ENCODE peak calls at places on chromosomes 3 and 15, in ten cellular contexts. Y, D, E, N, P, K, L, S, F and R are unnamed samples.

GRCh38 chr15:89657691-89658200 is 2.5 kb upstream of the KIF7 start:
- DNase-seq in K (no peak), L (no peak), S (no peak), F (no peak), D (no peak), P (no peak), E (no peak), N (no peak), Y (no peak), R (no peak)

GRCh38 chr3:101069796-101070195 is 76.6 kb upstream of the ABI3BP start:
- DNase-seq in F (no peak), L (no peak), K (peak), P (no peak), Y (no peak), D (no peak), S (no peak), E (no peak), N (no peak), R (no peak)

GRCh38 chr3:136434429-136434828 is 184.3 kb downstream of the PCCB start:
- DNase-seq in E (no peak), F (no peak), L (no peak), N (no peak), P (no peak), S (no peak), D (no peak), Y (no peak), K (no peak), R (no peak)

GRCh38 chr15:50633653-50634052 is 52.9 kb downstream of the TRPM7 start:
- DNase-seq in Y (no peak), L (no peak), K (peak), N (no peak), F (no peak), D (no peak), S (no peak), E (no peak), P (no peak), R (no peak)

GRCh38 chr3:78765671-78766485 is 1001.9 kb downstream of the ROBO1 start:
- DNase-seq in S (no peak), E (no peak), N (no peak), Y (no peak), D (no peak), F (no peak), L (no peak), K (no peak), P (peak), R (peak)

GRCh38 chr3:71125729-71126128 is 457.8 kb downstream of the FOXP1 start:
- DNase-seq in L (no peak), K (no peak), E (no peak), D (no peak), P (no peak), Y (no peak), S (no peak), N (no peak), F (no peak), R (no peak)

GRCh38 chr3:38374221-38374620 is 27.6 kb downstream of the XYLB start:
- DNase-seq in K (no peak), N (no peak), L (no peak), F (no peak), D (no peak), P (no peak), E (no peak), Y (no peak), S (no peak), R (no peak)

GRCh38 chr3:70716832-70717231 is 404.4 kb upstream of the MDFIC2 start:
- DNase-seq in K (peak), P (no peak), F (no peak), L (peak), S (no peak), Y (no peak), E (no peak), D (no peak), N (no peak), R (no peak)

GRCh38 chr15:25247418-25248030 is 191.3 kb downstream of the UBE3A start:
- DNase-seq in K (no peak), D (no peak), F (no peak), L (no peak), Y (no peak), N (no peak), S (no peak), E (no peak), P (no peak), R (no peak)

GRCh38 chr15:52518972-52519371 is 9.7 kb downstream of the MYO5A start:
- DNase-seq in P (no peak), L (no peak), S (no peak), N (no peak), E (no peak), F (no peak), D (no peak), K (no peak), Y (no peak), R (no peak)

GRCh38 chr15:94205366-94205765 is 26.0 kb upstream of the MCTP2 start:
- DNase-seq in S (no peak), P (no peak), Y (no peak), E (no peak), K (peak), L (no peak), N (no peak), F (no peak), D (peak), R (no peak)

GRCh38 chr3:125525153-125525552 is 5.2 kb upstream of the SNX4 start:
- DNase-seq in L (no peak), D (no peak), E (no peak), F (no peak), P (no peak), K (no peak), S (no peak), Y (no peak), N (no peak), R (no peak)

GRCh38 chr3:8627541-8627940 is 17.1 kb downstream of the SSUH2 start:
- DNase-seq in Y (no peak), K (no peak), L (no peak), D (no peak), S (no peak), P (no peak), E (no peak), N (no peak), F (no peak), R (no peak)

GRCh38 chr3:9976736-9977709 is 9.6 kb downstream of the EMC3 start:
- DNase-seq in S (no peak), P (no peak), Y (peak), L (peak), E (no peak), N (no peak), F (peak), D (peak), K (peak), R (peak)

GRCh38 chr3:174438501-174439156 is 420.5 kb upstream of the NAALADL2 start:
- DNase-seq in D (no peak), Y (no peak), L (no peak), S (no peak), K (peak), P (no peak), E (no peak), F (no peak), N (no peak), R (no peak)

GRCh38 chr3:127484601-127485388 is 105.7 kb downstream of the TPRA1 start:
- DNase-seq in F (no peak), N (no peak), K (no peak), Y (no peak), P (no peak), S (no peak), D (no peak), L (no peak), E (no peak), R (no peak)

GRCh38 chr3:81920805-81921204 is 159.4 kb upstream of the GBE1 start:
- DNase-seq in L (peak), K (no peak), F (no peak), P (no peak), D (no peak), E (no peak), Y (no peak), N (no peak), S (no peak), R (peak)

GRCh38 chr15:30043211-30043655 is 39.5 kb upstream of the GOLGA8J start:
- DNase-seq in F (no peak), P (no peak), Y (no peak), S (no peak), L (no peak), N (no peak), K (peak), D (no peak), E (no peak), R (no peak)

GRCh38 chr3:76063019-76063418 is 277.7 kb upstream of the ZNF717 start:
- DNase-seq in E (no peak), F (no peak), L (peak), S (no peak), Y (peak), P (no peak), N (no peak), D (no peak), K (peak), R (no peak)

GRCh38 chr15:77352932-77353331 is 67.0 kb downstream of the PEAK1 start:
- DNase-seq in P (no peak), K (no peak), N (no peak), D (no peak), Y (no peak), S (no peak), E (no peak), F (no peak), L (no peak), R (no peak)

GRCh38 chr15:67109141-67110034 is 44.0 kb downstream of the SMAD3 start:
- DNase-seq in K (peak), F (peak), D (peak), L (peak), N (peak), P (no peak), S (no peak), E (peak), Y (peak), R (no peak)

GRCh38 chr3:67897686-67898336 is 243.4 kb upstream of the SUCLG2 start:
- DNase-seq in F (no peak), S (no peak), P (no peak), L (no peak), K (no peak), D (no peak), Y (no peak), E (no peak), N (no peak), R (no peak)

GRCh38 chr3:136659253-136659652 is 92.9 kb downstream of the STAG1 start:
- DNase-seq in E (no peak), D (no peak), P (peak), S (no peak), N (no peak), Y (no peak), K (peak), L (peak), F (peak), R (peak)

GRCh38 chr15:90947577-90948357 is 6.9 kb upstream of the RCCD1 start:
- DNase-seq in L (no peak), F (no peak), K (no peak), N (no peak), E (no peak), Y (no peak), D (no peak), S (no peak), P (no peak), R (no peak)

GRCh38 chr3:7518471-7518870 is 657.6 kb downstream of the GRM7 start:
- DNase-seq in K (peak), S (no peak), F (no peak), E (no peak), P (peak), D (no peak), L (no peak), Y (no peak), N (no peak), R (peak)

GRCh38 chr3:13193320-13194284 is 120.4 kb upstream of the IQSEC1 start:
- DNase-seq in Y (no peak), S (no peak), E (no peak), N (no peak), P (no peak), K (no peak), D (no peak), L (no peak), F (no peak), R (no peak)

GRCh38 chr3:30112904-30113484 is 493.4 kb upstream of the TGFBR2 start:
- DNase-seq in L (no peak), K (peak), S (no peak), N (no peak), P (no peak), E (no peak), F (no peak), Y (no peak), D (no peak), R (peak)

GRCh38 chr3:110749006-110749405 is 322.6 kb upstream of the NECTIN3 start:
- DNase-seq in K (no peak), P (no peak), Y (no peak), L (no peak), E (no peak), S (no peak), D (no peak), N (no peak), F (no peak), R (no peak)

GRCh38 chr3:18207232-18207631 is 217.9 kb downstream of the SATB1 start:
- DNase-seq in E (no peak), P (no peak), D (no peak), Y (no peak), N (no peak), S (no peak), K (no peak), F (no peak), L (no peak), R (no peak)

GRCh38 chr3:166013073-166013679 is 176.0 kb upstream of the BCHE start:
- DNase-seq in K (peak), P (peak), Y (peak), N (no peak), E (no peak), S (no peak), D (no peak), F (no peak), L (no peak), R (peak)

GRCh38 chr15:31660800-31661199 is 334.2 kb downstream of the KLF13 start:
- DNase-seq in L (no peak), N (no peak), P (peak), E (no peak), F (no peak), K (no peak), D (no peak), S (no peak), Y (no peak), R (no peak)

GRCh38 chr15:92709064-92709463 is 53.5 kb upstream of the FAM174B start:
- DNase-seq in K (no peak), N (no peak), F (no peak), L (no peak), E (no peak), D (no peak), S (no peak), P (no peak), Y (no peak), R (no peak)

GRCh38 chr3:194148383-194148782 is 12.4 kb downstream of the HES1 start:
- DNase-seq in S (no peak), D (no peak), E (no peak), P (no peak), L (no peak), Y (no peak), N (no peak), F (peak), K (peak), R (peak)

GRCh38 chr3:1275495-1275894 is 182.7 kb downstream of the CNTN6 start:
- DNase-seq in K (no peak), P (peak), D (no peak), F (no peak), E (no peak), L (no peak), N (no peak), S (no peak), Y (no peak), R (no peak)

GRCh38 chr15:35871282-35871681 is 325.3 kb upstream of the DPH6 start:
- DNase-seq in L (no peak), K (no peak), S (no peak), Y (no peak), D (no peak), P (no peak), N (no peak), E (no peak), F (no peak), R (no peak)

GRCh38 chr15:85865070-85865684 is 70.5 kb upstream of the KLHL25 start:
- DNase-seq in K (peak), S (no peak), N (peak), F (peak), D (no peak), Y (no peak), P (peak), E (peak), L (no peak), R (no peak)